ENCODE peak calls at places on chromosomes 6 and 20, in eight cellular contexts. One of them, this sample, is unnamed.

GRCh38 chr6:593139-593906 is 63.6 kb downstream of the HUS1B start:
- DNase-seq in ELR: peak
- DNase-seq in ACHN: peak
- DNase-seq in activated CD4-positive, alpha-beta T cell treated with anti-CD3 and anti-CD28 coated beads for 24 hours: peak
- DNase-seq in activated CD4-positive, CD25-positive, alpha-beta regulatory T cell: peak
- DNase-seq in trophoblast cell: peak
- DNase-seq in endothelial cell: peak
- DNase-seq in pons: peak
- DNase-seq in this sample: no peak

GRCh38 chr20:20501128-20501527 is 133.2 kb downstream of the INSM1 start:
- DNase-seq in activated CD4-positive, alpha-beta T cell treated with anti-CD3 and anti-CD28 coated beads for 24 hours: no peak
- DNase-seq in ACHN: no peak
- DNase-seq in ELR: no peak
- DNase-seq in endothelial cell: no peak
- DNase-seq in activated CD4-positive, CD25-positive, alpha-beta regulatory T cell: no peak
- DNase-seq in trophoblast cell: no peak
- DNase-seq in pons: no peak
- DNase-seq in this sample: no peak

GRCh38 chr6:107866606-107867301 is 42.6 kb upstream of the SCML4 start:
- DNase-seq in endothelial cell: peak
- DNase-seq in ACHN: peak
- DNase-seq in activated CD4-positive, CD25-positive, alpha-beta regulatory T cell: no peak
- DNase-seq in activated CD4-positive, alpha-beta T cell treated with anti-CD3 and anti-CD28 coated beads for 24 hours: no peak
- DNase-seq in pons: peak
- DNase-seq in ELR: peak
- DNase-seq in trophoblast cell: peak
- DNase-seq in this sample: no peak

GRCh38 chr6:147651249-147652063 is 143.0 kb downstream of the SAMD5 start:
- DNase-seq in pons: peak
- DNase-seq in endothelial cell: no peak
- DNase-seq in activated CD4-positive, CD25-positive, alpha-beta regulatory T cell: no peak
- DNase-seq in trophoblast cell: peak
- DNase-seq in activated CD4-positive, alpha-beta T cell treated with anti-CD3 and anti-CD28 coated beads for 24 hours: no peak
- DNase-seq in ELR: peak
- DNase-seq in ACHN: no peak
- DNase-seq in this sample: no peak

GRCh38 chr6:142833054-142833453 is 111.9 kb downstream of the HIVEP2 start:
- DNase-seq in ACHN: peak
- DNase-seq in activated CD4-positive, CD25-positive, alpha-beta regulatory T cell: no peak
- DNase-seq in pons: no peak
- DNase-seq in endothelial cell: no peak
- DNase-seq in ELR: peak
- DNase-seq in activated CD4-positive, alpha-beta T cell treated with anti-CD3 and anti-CD28 coated beads for 24 hours: no peak
- DNase-seq in trophoblast cell: peak
- DNase-seq in this sample: no peak

GRCh38 chr6:109874086-109874485 is 104.0 kb upstream of the GPR6 start:
- DNase-seq in pons: no peak
- DNase-seq in ELR: no peak
- DNase-seq in activated CD4-positive, CD25-positive, alpha-beta regulatory T cell: no peak
- DNase-seq in trophoblast cell: no peak
- DNase-seq in endothelial cell: no peak
- DNase-seq in activated CD4-positive, alpha-beta T cell treated with anti-CD3 and anti-CD28 coated beads for 24 hours: no peak
- DNase-seq in ACHN: no peak
- DNase-seq in this sample: no peak

GRCh38 chr20:4637081-4637797 is 84.5 kb upstream of the PRND start:
- DNase-seq in activated CD4-positive, alpha-beta T cell treated with anti-CD3 and anti-CD28 coated beads for 24 hours: no peak
- DNase-seq in endothelial cell: no peak
- DNase-seq in ACHN: no peak
- DNase-seq in activated CD4-positive, CD25-positive, alpha-beta regulatory T cell: no peak
- DNase-seq in ELR: peak
- DNase-seq in trophoblast cell: no peak
- DNase-seq in pons: no peak
- DNase-seq in this sample: peak

GRCh38 chr20:38127011-38127621 is 38.0 kb downstream of the TGM2 start:
- DNase-seq in ELR: peak
- DNase-seq in endothelial cell: no peak
- DNase-seq in pons: no peak
- DNase-seq in trophoblast cell: no peak
- DNase-seq in ACHN: peak
- DNase-seq in activated CD4-positive, CD25-positive, alpha-beta regulatory T cell: no peak
- DNase-seq in activated CD4-positive, alpha-beta T cell treated with anti-CD3 and anti-CD28 coated beads for 24 hours: no peak
- DNase-seq in this sample: no peak

GRCh38 chr6:30219244-30219643 is 6.0 kb upstream of the TRIM26 start:
- DNase-seq in endothelial cell: peak
- DNase-seq in activated CD4-positive, alpha-beta T cell treated with anti-CD3 and anti-CD28 coated beads for 24 hours: peak
- DNase-seq in ACHN: peak
- DNase-seq in pons: peak
- DNase-seq in trophoblast cell: peak
- DNase-seq in ELR: peak
- DNase-seq in activated CD4-positive, CD25-positive, alpha-beta regulatory T cell: no peak
- DNase-seq in this sample: no peak

GRCh38 chr6:118771253-118771652 is 119.9 kb upstream of the CEP85L start:
- DNase-seq in ELR: no peak
- DNase-seq in ACHN: no peak
- DNase-seq in pons: no peak
- DNase-seq in activated CD4-positive, CD25-positive, alpha-beta regulatory T cell: no peak
- DNase-seq in endothelial cell: no peak
- DNase-seq in trophoblast cell: no peak
- DNase-seq in activated CD4-positive, alpha-beta T cell treated with anti-CD3 and anti-CD28 coated beads for 24 hours: no peak
- DNase-seq in this sample: no peak

GRCh38 chr6:137707590-137708360 is 159.3 kb upstream of the TNFAIP3 start:
- DNase-seq in activated CD4-positive, alpha-beta T cell treated with anti-CD3 and anti-CD28 coated beads for 24 hours: peak
- DNase-seq in ACHN: peak
- DNase-seq in activated CD4-positive, CD25-positive, alpha-beta regulatory T cell: peak
- DNase-seq in ELR: peak
- DNase-seq in endothelial cell: peak
- DNase-seq in trophoblast cell: peak
- DNase-seq in pons: peak
- DNase-seq in this sample: peak

GRCh38 chr20:3121271-3121911 is 36.9 kb upstream of the AVP start:
- DNase-seq in ELR: no peak
- DNase-seq in endothelial cell: no peak
- DNase-seq in trophoblast cell: no peak
- DNase-seq in pons: no peak
- DNase-seq in ACHN: no peak
- DNase-seq in activated CD4-positive, alpha-beta T cell treated with anti-CD3 and anti-CD28 coated beads for 24 hours: no peak
- DNase-seq in activated CD4-positive, CD25-positive, alpha-beta regulatory T cell: no peak
- DNase-seq in this sample: no peak

GRCh38 chr20:46220808-46221207 is 87.5 kb downstream of the CDH22 start:
- DNase-seq in activated CD4-positive, CD25-positive, alpha-beta regulatory T cell: no peak
- DNase-seq in ACHN: peak
- DNase-seq in endothelial cell: no peak
- DNase-seq in trophoblast cell: no peak
- DNase-seq in pons: no peak
- DNase-seq in ELR: peak
- DNase-seq in activated CD4-positive, alpha-beta T cell treated with anti-CD3 and anti-CD28 coated beads for 24 hours: no peak
- DNase-seq in this sample: no peak

GRCh38 chr20:44137210-44137781 is 49.7 kb downstream of the JPH2 start:
- DNase-seq in activated CD4-positive, alpha-beta T cell treated with anti-CD3 and anti-CD28 coated beads for 24 hours: no peak
- DNase-seq in activated CD4-positive, CD25-positive, alpha-beta regulatory T cell: no peak
- DNase-seq in pons: no peak
- DNase-seq in ELR: no peak
- DNase-seq in trophoblast cell: no peak
- DNase-seq in endothelial cell: no peak
- DNase-seq in ACHN: no peak
- DNase-seq in this sample: no peak

GRCh38 chr20:62205618-62206387 is 14.3 kb downstream of the HRH3 start:
- DNase-seq in activated CD4-positive, CD25-positive, alpha-beta regulatory T cell: no peak
- DNase-seq in activated CD4-positive, alpha-beta T cell treated with anti-CD3 and anti-CD28 coated beads for 24 hours: no peak
- DNase-seq in pons: no peak
- DNase-seq in ACHN: no peak
- DNase-seq in trophoblast cell: no peak
- DNase-seq in endothelial cell: no peak
- DNase-seq in ELR: no peak
- DNase-seq in this sample: no peak

GRCh38 chr6:24640166-24640565 is 5.8 kb downstream of the KIAA0319 start:
- DNase-seq in endothelial cell: no peak
- DNase-seq in activated CD4-positive, CD25-positive, alpha-beta regulatory T cell: no peak
- DNase-seq in ACHN: no peak
- DNase-seq in pons: no peak
- DNase-seq in activated CD4-positive, alpha-beta T cell treated with anti-CD3 and anti-CD28 coated beads for 24 hours: no peak
- DNase-seq in ELR: no peak
- DNase-seq in trophoblast cell: peak
- DNase-seq in this sample: no peak

GRCh38 chr6:117601811-117602150 is 530 bp downstream of the GOPC start:
- DNase-seq in pons: peak
- DNase-seq in activated CD4-positive, CD25-positive, alpha-beta regulatory T cell: no peak
- DNase-seq in trophoblast cell: peak
- DNase-seq in activated CD4-positive, alpha-beta T cell treated with anti-CD3 and anti-CD28 coated beads for 24 hours: no peak
- DNase-seq in ELR: no peak
- DNase-seq in endothelial cell: no peak
- DNase-seq in ACHN: peak
- DNase-seq in this sample: no peak

GRCh38 chr20:3158968-3159431 is 665 bp downstream of the FASTKD5 start:
- DNase-seq in trophoblast cell: no peak
- DNase-seq in endothelial cell: no peak
- DNase-seq in activated CD4-positive, CD25-positive, alpha-beta regulatory T cell: no peak
- DNase-seq in activated CD4-positive, alpha-beta T cell treated with anti-CD3 and anti-CD28 coated beads for 24 hours: no peak
- DNase-seq in ACHN: peak
- DNase-seq in ELR: peak
- DNase-seq in pons: peak
- DNase-seq in this sample: no peak

GRCh38 chr6:38716825-38717224 is 1.7 kb downstream of the DNAH8 start:
- DNase-seq in activated CD4-positive, alpha-beta T cell treated with anti-CD3 and anti-CD28 coated beads for 24 hours: no peak
- DNase-seq in activated CD4-positive, CD25-positive, alpha-beta regulatory T cell: no peak
- DNase-seq in endothelial cell: no peak
- DNase-seq in pons: no peak
- DNase-seq in ACHN: no peak
- DNase-seq in trophoblast cell: no peak
- DNase-seq in ELR: no peak
- DNase-seq in this sample: no peak

GRCh38 chr20:62816031-62816878 is 595 bp upstream of the COL9A3 start:
- DNase-seq in ACHN: no peak
- DNase-seq in endothelial cell: no peak
- DNase-seq in ELR: peak
- DNase-seq in pons: no peak
- DNase-seq in activated CD4-positive, alpha-beta T cell treated with anti-CD3 and anti-CD28 coated beads for 24 hours: no peak
- DNase-seq in activated CD4-positive, CD25-positive, alpha-beta regulatory T cell: no peak
- DNase-seq in trophoblast cell: no peak
- DNase-seq in this sample: no peak

GRCh38 chr20:23255658-23256385 is 94.8 kb upstream of the NXT1 start:
- DNase-seq in activated CD4-positive, CD25-positive, alpha-beta regulatory T cell: no peak
- DNase-seq in activated CD4-positive, alpha-beta T cell treated with anti-CD3 and anti-CD28 coated beads for 24 hours: no peak
- DNase-seq in ACHN: no peak
- DNase-seq in trophoblast cell: no peak
- DNase-seq in ELR: peak
- DNase-seq in pons: no peak
- DNase-seq in endothelial cell: no peak
- DNase-seq in this sample: no peak

GRCh38 chr6:28948782-28949486 is 25.1 kb upstream of the TRIM27 start:
- DNase-seq in activated CD4-positive, CD25-positive, alpha-beta regulatory T cell: no peak
- DNase-seq in ELR: peak
- DNase-seq in endothelial cell: no peak
- DNase-seq in ACHN: no peak
- DNase-seq in pons: no peak
- DNase-seq in trophoblast cell: no peak
- DNase-seq in activated CD4-positive, alpha-beta T cell treated with anti-CD3 and anti-CD28 coated beads for 24 hours: no peak
- DNase-seq in this sample: no peak

GRCh38 chr6:3888153-3888957 is 39.2 kb downstream of the FAM50B start:
- DNase-seq in ACHN: no peak
- DNase-seq in ELR: no peak
- DNase-seq in endothelial cell: no peak
- DNase-seq in activated CD4-positive, alpha-beta T cell treated with anti-CD3 and anti-CD28 coated beads for 24 hours: no peak
- DNase-seq in pons: no peak
- DNase-seq in activated CD4-positive, CD25-positive, alpha-beta regulatory T cell: no peak
- DNase-seq in trophoblast cell: no peak
- DNase-seq in this sample: no peak

GRCh38 chr6:31834704-31835375 is 7.3 kb downstream of the HSPA1B start:
- DNase-seq in activated CD4-positive, alpha-beta T cell treated with anti-CD3 and anti-CD28 coated beads for 24 hours: peak
- DNase-seq in trophoblast cell: peak
- DNase-seq in pons: peak
- DNase-seq in activated CD4-positive, CD25-positive, alpha-beta regulatory T cell: peak
- DNase-seq in ACHN: no peak
- DNase-seq in endothelial cell: peak
- DNase-seq in ELR: peak
- DNase-seq in this sample: peak

GRCh38 chr20:38060536-38060935 is 27.0 kb downstream of the RPRD1B start:
- DNase-seq in ELR: peak
- DNase-seq in pons: no peak
- DNase-seq in trophoblast cell: no peak
- DNase-seq in endothelial cell: no peak
- DNase-seq in activated CD4-positive, CD25-positive, alpha-beta regulatory T cell: no peak
- DNase-seq in ACHN: no peak
- DNase-seq in activated CD4-positive, alpha-beta T cell treated with anti-CD3 and anti-CD28 coated beads for 24 hours: no peak
- DNase-seq in this sample: no peak

GRCh38 chr6:161168281-161168891 is 105.5 kb downstream of the AGPAT4 start:
- DNase-seq in activated CD4-positive, alpha-beta T cell treated with anti-CD3 and anti-CD28 coated beads for 24 hours: no peak
- DNase-seq in endothelial cell: no peak
- DNase-seq in pons: peak
- DNase-seq in ELR: peak
- DNase-seq in trophoblast cell: no peak
- DNase-seq in activated CD4-positive, CD25-positive, alpha-beta regulatory T cell: no peak
- DNase-seq in ACHN: peak
- DNase-seq in this sample: no peak

GRCh38 chr6:169991913-169992312 is 240.5 kb downstream of the ERMARD start:
- DNase-seq in activated CD4-positive, CD25-positive, alpha-beta regulatory T cell: no peak
- DNase-seq in trophoblast cell: no peak
- DNase-seq in activated CD4-positive, alpha-beta T cell treated with anti-CD3 and anti-CD28 coated beads for 24 hours: no peak
- DNase-seq in ELR: no peak
- DNase-seq in ACHN: no peak
- DNase-seq in endothelial cell: no peak
- DNase-seq in pons: no peak
- DNase-seq in this sample: no peak

GRCh38 chr20:52621401-52621800 is 350.8 kb upstream of the TSHZ2 start:
- DNase-seq in trophoblast cell: no peak
- DNase-seq in activated CD4-positive, CD25-positive, alpha-beta regulatory T cell: no peak
- DNase-seq in ACHN: no peak
- DNase-seq in endothelial cell: no peak
- DNase-seq in ELR: no peak
- DNase-seq in pons: no peak
- DNase-seq in activated CD4-positive, alpha-beta T cell treated with anti-CD3 and anti-CD28 coated beads for 24 hours: no peak
- DNase-seq in this sample: no peak

GRCh38 chr6:75893058-75893775 is 144.2 kb downstream of the MYO6 start:
- DNase-seq in ELR: peak
- DNase-seq in ACHN: peak
- DNase-seq in activated CD4-positive, alpha-beta T cell treated with anti-CD3 and anti-CD28 coated beads for 24 hours: no peak
- DNase-seq in endothelial cell: no peak
- DNase-seq in pons: peak
- DNase-seq in activated CD4-positive, CD25-positive, alpha-beta regulatory T cell: no peak
- DNase-seq in trophoblast cell: no peak
- DNase-seq in this sample: peak